ENCODE peak calls at places on chromosome 15, in nine cellular contexts. T, K, Q, I, F, Z, S, M and U are unnamed samples.

GRCh38 chr15:78067328-78068241 is 9.9 kb downstream of the TBC1D2B start:
- DNase-seq in T (no peak), K (peak), Q (no peak), I (no peak), F (no peak), Z (peak), S (peak), M (no peak), U (no peak)

GRCh38 chr15:71115567-71116351 is 488 bp downstream of the THSD4 start:
- DNase-seq in T (peak), K (peak), Q (peak), I (peak), F (peak), Z (peak), S (peak), M (peak), U (peak)

GRCh38 chr15:39852237-39852636 is 67.8 kb downstream of the GPR176 start:
- DNase-seq in T (no peak), K (peak), Q (no peak), I (no peak), F (no peak), Z (peak), S (no peak), M (no peak), U (no peak)

GRCh38 chr15:93033434-93034045 is 55.5 kb downstream of the RGMA start:
- DNase-seq in T (no peak), K (no peak), Q (no peak), I (no peak), F (no peak), Z (no peak), S (no peak), M (no peak), U (no peak)

GRCh38 chr15:38490231-38490630 is 36.3 kb downstream of the FAM98B start:
- DNase-seq in T (no peak), K (peak), Q (no peak), I (no peak), F (no peak), Z (no peak), S (no peak), M (no peak), U (no peak)

GRCh38 chr15:75067123-75067854 is 43.9 kb downstream of the PPCDC start:
- DNase-seq in T (no peak), K (peak), Q (peak), I (no peak), F (no peak), Z (peak), S (peak), M (peak), U (no peak)

GRCh38 chr15:75054172-75054897 is 30.9 kb downstream of the PPCDC start:
- DNase-seq in T (no peak), K (no peak), Q (no peak), I (no peak), F (no peak), Z (no peak), S (peak), M (no peak), U (no peak)

GRCh38 chr15:40815042-40815678 is 7.9 kb upstream of the DNAJC17 start:
- DNase-seq in T (no peak), K (peak), Q (no peak), I (no peak), F (no peak), Z (peak), S (peak), M (no peak), U (no peak)

GRCh38 chr15:80560601-80561025 is 134.5 kb upstream of the ABHD17C start:
- DNase-seq in T (no peak), K (no peak), Q (no peak), I (no peak), F (no peak), Z (no peak), S (no peak), M (no peak), U (no peak)

GRCh38 chr15:69217381-69217780 is 56.9 kb downstream of the GLCE start:
- DNase-seq in T (no peak), K (no peak), Q (no peak), I (no peak), F (no peak), Z (no peak), S (no peak), M (no peak), U (no peak)

GRCh38 chr15:63050737-63051700 is 8.5 kb downstream of the TPM1 start:
- DNase-seq in T (no peak), K (peak), Q (peak), I (no peak), F (no peak), Z (peak), S (peak), M (no peak), U (no peak)